ENCODE peak calls at places on chromosomes 11 and 22, in eight cellular contexts. R is stimulated activated CD4-positive, alpha-beta T cell treated with anti-CD3 and anti-CD28 coated beads, Interleukin-2, amount 100 ng/mL, for 48 hours; X is Panc1; W is dermis blood vessel endothelial cell; Y is stimulated activated effector memory CD8-positive, alpha-beta T cell treated with anti-CD3 and anti-CD28 coated beads, Interleukin-12 subunit alpha, Interleukin-12 subunit beta, amount 100 ng/mL, for 72 hours; E is keratinocyte; B is RWPE1; U is hippocampal formation. I is an unnamed sample.

GRCh38 chr22:45083659-45084305 is 74.0 kb upstream of the PHF21B start:
- DNase-seq in X (peak), E (no peak), R (peak), B (peak), W (no peak), Y (peak), U (no peak), I (no peak)

GRCh38 chr11:20057055-20057943 is 103.0 kb downstream of the DBX1 start:
- DNase-seq in U (no peak), X (no peak), Y (no peak), W (no peak), E (no peak), R (no peak), B (peak), I (no peak)

GRCh38 chr22:19909350-19910179 is 32.0 kb upstream of the COMT start:
- DNase-seq in W (peak), Y (peak), U (peak), R (peak), B (peak), E (peak), X (peak), I (peak)

GRCh38 chr22:38193580-38193979 is 8.2 kb upstream of the MAFF start:
- DNase-seq in X (no peak), Y (no peak), R (no peak), W (no peak), B (no peak), E (no peak), U (no peak), I (no peak)

GRCh38 chr11:62569611-62570010 is 4.1 kb downstream of the EEF1G start:
- DNase-seq in R (no peak), B (no peak), X (no peak), E (no peak), U (no peak), Y (no peak), W (no peak), I (no peak)

GRCh38 chr11:91528965-91529364 is 695.7 kb upstream of the FAT3 start:
- DNase-seq in Y (no peak), E (no peak), U (no peak), W (no peak), X (no peak), R (no peak), B (no peak), I (no peak)

GRCh38 chr11:122157540-122158173 is 41.6 kb upstream of the BLID start:
- DNase-seq in R (no peak), B (no peak), X (no peak), Y (no peak), U (peak), E (no peak), W (peak), I (no peak)

GRCh38 chr11:26947904-26948639 is 45.8 kb upstream of the FIBIN start:
- DNase-seq in Y (no peak), E (no peak), R (no peak), B (peak), U (no peak), W (no peak), X (no peak), I (no peak)

GRCh38 chr11:107468596-107468995 is 11.0 kb upstream of the CWF19L2 start:
- DNase-seq in R (no peak), X (no peak), Y (no peak), E (no peak), B (no peak), U (no peak), W (peak), I (no peak)

GRCh38 chr11:107898270-107898669 is 30.0 kb upstream of the RAB39A start:
- DNase-seq in E (no peak), U (peak), X (peak), R (no peak), W (peak), Y (no peak), B (peak), I (no peak)

GRCh38 chr11:6855971-6856542 is 6.8 kb upstream of the OR10A2 start:
- DNase-seq in X (no peak), R (no peak), W (peak), B (peak), U (no peak), E (peak), Y (no peak), I (no peak)

GRCh38 chr11:47087801-47088200 is 88.9 kb downstream of the ARFGAP2 start:
- DNase-seq in W (no peak), U (no peak), X (no peak), Y (no peak), R (no peak), E (no peak), B (no peak), I (no peak)

GRCh38 chr11:69284081-69284511 is 9.9 kb upstream of the MYEOV start:
- DNase-seq in Y (no peak), X (no peak), R (no peak), E (no peak), W (no peak), B (no peak), U (no peak), I (no peak)

GRCh38 chr11:47148903-47149535 is 27.7 kb downstream of the ARFGAP2 start:
- DNase-seq in R (no peak), X (no peak), Y (no peak), E (no peak), B (no peak), U (no peak), W (no peak), I (no peak)

GRCh38 chr11:2760196-2760871 is 60.5 kb upstream of the KCNQ1OT1 start:
- DNase-seq in U (no peak), W (no peak), E (no peak), R (no peak), X (no peak), Y (no peak), B (no peak), I (no peak)

I was measured in thoracic aorta.